ENCODE peak calls at places on chromosomes 7 and 10, in six cellular contexts. One of them, this sample, is unnamed.

GRCh38 chr10:9253121-9253520 is 1198.6 kb downstream of the GATA3 start:
- DNase-seq in K562: no peak
- DNase-seq in CD8-positive, alpha-beta T cell: no peak
- DNase-seq in fibroblast of pulmonary artery: peak
- DNase-seq in IMR-90: peak
- DNase-seq in kidney epithelial cell: no peak
- DNase-seq in this sample: no peak

GRCh38 chr7:151008143-151008510 is 16.2 kb downstream of the ATG9B start:
- DNase-seq in K562: peak
- DNase-seq in CD8-positive, alpha-beta T cell: no peak
- DNase-seq in fibroblast of pulmonary artery: peak
- DNase-seq in IMR-90: no peak
- DNase-seq in kidney epithelial cell: no peak
- DNase-seq in this sample: no peak

GRCh38 chr7:30656006-30656575 is 26.2 kb downstream of the CRHR2 start:
- DNase-seq in K562: no peak
- DNase-seq in CD8-positive, alpha-beta T cell: no peak
- DNase-seq in fibroblast of pulmonary artery: no peak
- DNase-seq in IMR-90: no peak
- DNase-seq in kidney epithelial cell: no peak
- DNase-seq in this sample: no peak

GRCh38 chr7:770786-771185 is 43.7 kb upstream of the PRKAR1B start:
- DNase-seq in K562: no peak
- DNase-seq in CD8-positive, alpha-beta T cell: no peak
- DNase-seq in fibroblast of pulmonary artery: no peak
- DNase-seq in IMR-90: no peak
- DNase-seq in kidney epithelial cell: peak
- DNase-seq in this sample: no peak

GRCh38 chr7:2510130-2510776 is 9.3 kb upstream of the LFNG start:
- DNase-seq in K562: no peak
- DNase-seq in CD8-positive, alpha-beta T cell: no peak
- DNase-seq in fibroblast of pulmonary artery: no peak
- DNase-seq in IMR-90: no peak
- DNase-seq in kidney epithelial cell: no peak
- DNase-seq in this sample: no peak

GRCh38 chr10:17510242-17510908 is 56.0 kb upstream of the ST8SIA6 start:
- DNase-seq in K562: no peak
- DNase-seq in CD8-positive, alpha-beta T cell: no peak
- DNase-seq in fibroblast of pulmonary artery: no peak
- DNase-seq in IMR-90: no peak
- DNase-seq in kidney epithelial cell: no peak
- DNase-seq in this sample: no peak

GRCh38 chr7:37694208-37695080 is 10.9 kb downstream of the GPR141 start:
- DNase-seq in K562: no peak
- DNase-seq in CD8-positive, alpha-beta T cell: no peak
- DNase-seq in fibroblast of pulmonary artery: no peak
- DNase-seq in IMR-90: no peak
- DNase-seq in kidney epithelial cell: no peak
- DNase-seq in this sample: peak

GRCh38 chr10:133260895-133261725 is 15.6 kb downstream of the ADAM8 start:
- DNase-seq in K562: peak
- DNase-seq in CD8-positive, alpha-beta T cell: peak
- DNase-seq in fibroblast of pulmonary artery: no peak
- DNase-seq in IMR-90: no peak
- DNase-seq in kidney epithelial cell: no peak
- DNase-seq in this sample: peak

GRCh38 chr10:69843923-69844322 is 42.2 kb downstream of the COL13A1 start:
- DNase-seq in K562: no peak
- DNase-seq in CD8-positive, alpha-beta T cell: no peak
- DNase-seq in fibroblast of pulmonary artery: no peak
- DNase-seq in IMR-90: no peak
- DNase-seq in kidney epithelial cell: no peak
- DNase-seq in this sample: no peak

GRCh38 chr10:480928-481551 is 208.4 kb downstream of the DIP2C start:
- DNase-seq in K562: no peak
- DNase-seq in CD8-positive, alpha-beta T cell: no peak
- DNase-seq in fibroblast of pulmonary artery: peak
- DNase-seq in IMR-90: peak
- DNase-seq in kidney epithelial cell: no peak
- DNase-seq in this sample: no peak

GRCh38 chr10:91462423-91462822 is 52.3 kb downstream of the HECTD2 start:
- DNase-seq in K562: no peak
- DNase-seq in CD8-positive, alpha-beta T cell: no peak
- DNase-seq in fibroblast of pulmonary artery: peak
- DNase-seq in IMR-90: peak
- DNase-seq in kidney epithelial cell: no peak
- DNase-seq in this sample: no peak

GRCh38 chr7:94687810-94688209 is 31.9 kb upstream of the SGCE start:
- DNase-seq in K562: no peak
- DNase-seq in CD8-positive, alpha-beta T cell: no peak
- DNase-seq in fibroblast of pulmonary artery: peak
- DNase-seq in IMR-90: peak
- DNase-seq in kidney epithelial cell: no peak
- DNase-seq in this sample: no peak

GRCh38 chr7:40220421-40220911 is 85.7 kb downstream of the SUGCT start:
- DNase-seq in K562: no peak
- DNase-seq in CD8-positive, alpha-beta T cell: no peak
- DNase-seq in fibroblast of pulmonary artery: peak
- DNase-seq in IMR-90: peak
- DNase-seq in kidney epithelial cell: no peak
- DNase-seq in this sample: no peak

GRCh38 chr7:39399976-39400375 is 166.2 kb upstream of the YAE1 start:
- DNase-seq in K562: no peak
- DNase-seq in CD8-positive, alpha-beta T cell: no peak
- DNase-seq in fibroblast of pulmonary artery: no peak
- DNase-seq in IMR-90: no peak
- DNase-seq in kidney epithelial cell: no peak
- DNase-seq in this sample: no peak

GRCh38 chr10:119478111-119479047 is 64.1 kb downstream of the RGS10 start:
- DNase-seq in K562: no peak
- DNase-seq in CD8-positive, alpha-beta T cell: no peak
- DNase-seq in fibroblast of pulmonary artery: no peak
- DNase-seq in IMR-90: no peak
- DNase-seq in kidney epithelial cell: no peak
- DNase-seq in this sample: no peak

GRCh38 chr10:119539359-119539651 is 3.2 kb downstream of the RGS10 start:
- DNase-seq in K562: no peak
- DNase-seq in CD8-positive, alpha-beta T cell: no peak
- DNase-seq in fibroblast of pulmonary artery: no peak
- DNase-seq in IMR-90: no peak
- DNase-seq in kidney epithelial cell: no peak
- DNase-seq in this sample: no peak

GRCh38 chr10:107589081-107589480 is 424.6 kb upstream of the SORCS1 start:
- DNase-seq in K562: no peak
- DNase-seq in CD8-positive, alpha-beta T cell: no peak
- DNase-seq in fibroblast of pulmonary artery: no peak
- DNase-seq in IMR-90: no peak
- DNase-seq in kidney epithelial cell: no peak
- DNase-seq in this sample: no peak

GRCh38 chr10:53918755-53919154 is 882.3 kb downstream of the PCDH15 start:
- DNase-seq in K562: no peak
- DNase-seq in CD8-positive, alpha-beta T cell: no peak
- DNase-seq in fibroblast of pulmonary artery: no peak
- DNase-seq in IMR-90: no peak
- DNase-seq in kidney epithelial cell: no peak
- DNase-seq in this sample: no peak

GRCh38 chr7:87624628-87625027 is 3.6 kb upstream of the RUNDC3B start:
- DNase-seq in K562: no peak
- DNase-seq in CD8-positive, alpha-beta T cell: no peak
- DNase-seq in fibroblast of pulmonary artery: no peak
- DNase-seq in IMR-90: no peak
- DNase-seq in kidney epithelial cell: no peak
- DNase-seq in this sample: no peak

GRCh38 chr10:52146766-52147165 is 167.3 kb upstream of the DKK1 start:
- DNase-seq in K562: no peak
- DNase-seq in CD8-positive, alpha-beta T cell: no peak
- DNase-seq in fibroblast of pulmonary artery: no peak
- DNase-seq in IMR-90: peak
- DNase-seq in kidney epithelial cell: peak
- DNase-seq in this sample: no peak
- H3K4me3 ChIP-seq in K562: no peak
- H3K4me3 ChIP-seq in CD8-positive, alpha-beta T cell: no peak
- H3K4me3 ChIP-seq in fibroblast of pulmonary artery: no peak
- H3K4me3 ChIP-seq in IMR-90: no peak
- H3K4me3 ChIP-seq in kidney epithelial cell: no peak
- H3K4me3 ChIP-seq in this sample: no peak

DNA sequence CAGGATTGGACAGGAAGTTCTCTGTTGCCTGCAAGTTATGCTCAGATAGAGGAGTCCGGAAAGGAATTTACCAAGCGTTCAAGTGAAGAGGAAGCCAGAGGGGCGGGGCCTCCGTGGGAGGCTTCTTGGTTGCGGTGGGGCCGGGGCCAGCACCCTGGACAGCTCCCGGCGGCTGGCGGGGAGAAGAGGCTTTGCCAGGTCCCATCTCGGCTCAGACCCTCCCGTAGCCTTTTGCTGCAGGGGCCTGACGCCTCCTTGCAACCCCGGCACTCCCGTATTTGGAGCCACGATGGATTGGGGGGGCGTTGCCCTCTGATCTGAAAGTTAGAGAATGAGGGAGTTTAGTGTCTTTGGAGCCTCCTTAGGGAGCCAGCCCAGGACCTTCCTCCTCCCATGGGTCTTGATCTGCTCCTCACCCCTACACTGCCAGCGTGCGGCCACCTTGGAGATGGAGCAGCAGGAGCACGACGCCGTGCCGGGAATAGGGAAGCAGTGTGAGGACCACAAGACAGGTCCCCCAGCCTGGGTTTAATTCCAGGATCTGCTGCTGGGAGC is 3.1 kb upstream of the SLC18A3 start:
- DNase-seq in K562: peak
- DNase-seq in CD8-positive, alpha-beta T cell: peak
- DNase-seq in fibroblast of pulmonary artery: peak
- DNase-seq in IMR-90: peak
- DNase-seq in kidney epithelial cell: peak
- DNase-seq in this sample: peak
- TF ChIP-seq CTCF in K562: no peak
- TF ChIP-seq CTCF in CD8-positive, alpha-beta T cell: no peak
- TF ChIP-seq CTCF in fibroblast of pulmonary artery: no peak
- TF ChIP-seq CTCF in IMR-90: no peak
- TF ChIP-seq CTCF in kidney epithelial cell: no peak
- TF ChIP-seq CTCF in this sample: no peak

GRCh38 chr10:101643546-101643945 is 51.4 kb downstream of the FBXW4 start:
- DNase-seq in K562: no peak
- DNase-seq in CD8-positive, alpha-beta T cell: no peak
- DNase-seq in fibroblast of pulmonary artery: no peak
- DNase-seq in IMR-90: no peak
- DNase-seq in kidney epithelial cell: no peak
- DNase-seq in this sample: no peak
- H3K4me3 ChIP-seq in K562: no peak
- H3K4me3 ChIP-seq in CD8-positive, alpha-beta T cell: no peak
- H3K4me3 ChIP-seq in fibroblast of pulmonary artery: no peak
- H3K4me3 ChIP-seq in IMR-90: no peak
- H3K4me3 ChIP-seq in kidney epithelial cell: no peak
- H3K4me3 ChIP-seq in this sample: no peak

GRCh38 chr7:26858229-26858568 is 6.2 kb downstream of the SKAP2 start:
- DNase-seq in K562: peak
- DNase-seq in CD8-positive, alpha-beta T cell: no peak
- DNase-seq in fibroblast of pulmonary artery: no peak
- DNase-seq in IMR-90: peak
- DNase-seq in kidney epithelial cell: no peak
- DNase-seq in this sample: no peak

GRCh38 chr7:26861050-26861449 is 3.3 kb downstream of the SKAP2 start:
- DNase-seq in K562: no peak
- DNase-seq in CD8-positive, alpha-beta T cell: no peak
- DNase-seq in fibroblast of pulmonary artery: no peak
- DNase-seq in IMR-90: no peak
- DNase-seq in kidney epithelial cell: no peak
- DNase-seq in this sample: no peak

GRCh38 chr7:26859720-26860119 is 4.7 kb downstream of the SKAP2 start:
- DNase-seq in K562: no peak
- DNase-seq in CD8-positive, alpha-beta T cell: no peak
- DNase-seq in fibroblast of pulmonary artery: no peak
- DNase-seq in IMR-90: no peak
- DNase-seq in kidney epithelial cell: no peak
- DNase-seq in this sample: no peak

GRCh38 chr7:26858735-26859134 is 5.7 kb downstream of the SKAP2 start:
- DNase-seq in K562: no peak
- DNase-seq in CD8-positive, alpha-beta T cell: no peak
- DNase-seq in fibroblast of pulmonary artery: no peak
- DNase-seq in IMR-90: no peak
- DNase-seq in kidney epithelial cell: no peak
- DNase-seq in this sample: no peak

DNA sequence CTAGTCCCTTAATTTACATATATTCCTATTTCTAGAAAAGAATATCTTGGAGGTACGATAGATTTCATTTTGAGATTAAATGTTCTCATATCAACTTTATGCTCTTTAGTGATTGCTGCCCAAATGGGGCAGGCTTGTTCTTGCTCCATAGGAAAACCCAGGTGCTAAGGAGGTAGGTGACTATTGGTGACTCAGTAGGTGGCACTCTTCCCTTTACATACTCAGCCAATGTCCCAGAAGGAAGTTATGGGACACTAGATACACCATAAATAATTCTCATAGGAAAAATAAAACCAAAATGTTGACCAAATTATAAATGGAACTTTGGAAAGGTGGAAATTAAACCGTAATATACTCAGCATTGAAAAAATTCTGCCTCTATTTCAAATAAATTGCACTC is 4.0 kb downstream of the SKAP2 start:
- DNase-seq in K562: no peak
- DNase-seq in CD8-positive, alpha-beta T cell: no peak
- DNase-seq in fibroblast of pulmonary artery: no peak
- DNase-seq in IMR-90: no peak
- DNase-seq in kidney epithelial cell: no peak
- DNase-seq in this sample: no peak
- TF ChIP-seq CTCF in K562: peak
- TF ChIP-seq CTCF in CD8-positive, alpha-beta T cell: no peak
- TF ChIP-seq CTCF in fibroblast of pulmonary artery: no peak
- TF ChIP-seq CTCF in IMR-90: no peak
- TF ChIP-seq CTCF in kidney epithelial cell: peak
- TF ChIP-seq CTCF in this sample: no peak

GRCh38 chr10:10623958-10624590 is 393.6 kb upstream of the CELF2 start:
- DNase-seq in K562: no peak
- DNase-seq in CD8-positive, alpha-beta T cell: no peak
- DNase-seq in fibroblast of pulmonary artery: peak
- DNase-seq in IMR-90: no peak
- DNase-seq in kidney epithelial cell: no peak
- DNase-seq in this sample: no peak

GRCh38 chr10:10630281-10630680 is 387.4 kb upstream of the CELF2 start:
- DNase-seq in K562: no peak
- DNase-seq in CD8-positive, alpha-beta T cell: no peak
- DNase-seq in fibroblast of pulmonary artery: no peak
- DNase-seq in IMR-90: no peak
- DNase-seq in kidney epithelial cell: no peak
- DNase-seq in this sample: no peak

GRCh38 chr10:10626734-10627133 is 390.9 kb upstream of the CELF2 start:
- DNase-seq in K562: no peak
- DNase-seq in CD8-positive, alpha-beta T cell: no peak
- DNase-seq in fibroblast of pulmonary artery: no peak
- DNase-seq in IMR-90: no peak
- DNase-seq in kidney epithelial cell: no peak
- DNase-seq in this sample: no peak

GRCh38 chr10:10629512-10629911 is 388.2 kb upstream of the CELF2 start:
- DNase-seq in K562: no peak
- DNase-seq in CD8-positive, alpha-beta T cell: no peak
- DNase-seq in fibroblast of pulmonary artery: peak
- DNase-seq in IMR-90: peak
- DNase-seq in kidney epithelial cell: no peak
- DNase-seq in this sample: no peak

GRCh38 chr10:10627414-10627813 is 390.3 kb upstream of the CELF2 start:
- DNase-seq in K562: no peak
- DNase-seq in CD8-positive, alpha-beta T cell: no peak
- DNase-seq in fibroblast of pulmonary artery: no peak
- DNase-seq in IMR-90: no peak
- DNase-seq in kidney epithelial cell: no peak
- DNase-seq in this sample: no peak
- H3K4me3 ChIP-seq in K562: no peak
- H3K4me3 ChIP-seq in CD8-positive, alpha-beta T cell: no peak
- H3K4me3 ChIP-seq in fibroblast of pulmonary artery: no peak
- H3K4me3 ChIP-seq in IMR-90: no peak
- H3K4me3 ChIP-seq in kidney epithelial cell: no peak
- H3K4me3 ChIP-seq in this sample: no peak

GRCh38 chr10:35304649-35305048 is 31.7 kb upstream of the CCNY start:
- DNase-seq in K562: no peak
- DNase-seq in CD8-positive, alpha-beta T cell: no peak
- DNase-seq in fibroblast of pulmonary artery: no peak
- DNase-seq in IMR-90: no peak
- DNase-seq in kidney epithelial cell: no peak
- DNase-seq in this sample: no peak
- TF ChIP-seq CTCF in K562: no peak
- TF ChIP-seq CTCF in CD8-positive, alpha-beta T cell: no peak
- TF ChIP-seq CTCF in fibroblast of pulmonary artery: no peak
- TF ChIP-seq CTCF in IMR-90: no peak
- TF ChIP-seq CTCF in kidney epithelial cell: no peak
- TF ChIP-seq CTCF in this sample: peak